ENCODE peak calls at places on chromosomes 11 and 22, in five cellular contexts. One of them, this sample, is unnamed.

GRCh38 chr11:115996808-115997188 is 492.6 kb upstream of the CADM1 start:
- DNase-seq in fibroblast of lung: no peak
- DNase-seq in H1: no peak
- DNase-seq in DND-41: no peak
- DNase-seq in PC-3: no peak
- DNase-seq in this sample: no peak

GRCh38 chr11:46122955-46123354 is 1.7 kb upstream of the PHF21A start:
- DNase-seq in H1: no peak
- DNase-seq in PC-3: peak
- DNase-seq in fibroblast of lung: peak
- DNase-seq in DND-41: no peak
- DNase-seq in this sample: no peak

GRCh38 chr11:77175869-77176539 is 48.0 kb downstream of the MYO7A start:
- DNase-seq in H1: no peak
- DNase-seq in PC-3: no peak
- DNase-seq in DND-41: no peak
- DNase-seq in fibroblast of lung: no peak
- DNase-seq in this sample: no peak

GRCh38 chr11:110989734-110990133 is 255.8 kb upstream of the POU2AF2 start:
- DNase-seq in H1: no peak
- DNase-seq in fibroblast of lung: peak
- DNase-seq in PC-3: no peak
- DNase-seq in DND-41: no peak
- DNase-seq in this sample: no peak

GRCh38 chr11:65489706-65490310 is 9.0 kb upstream of the MALAT1 start:
- DNase-seq in H1: no peak
- DNase-seq in PC-3: no peak
- DNase-seq in DND-41: no peak
- DNase-seq in fibroblast of lung: peak
- DNase-seq in this sample: peak

GRCh38 chr11:66011239-66011784 is 496 bp upstream of the CST6 start:
- DNase-seq in fibroblast of lung: no peak
- DNase-seq in DND-41: no peak
- DNase-seq in PC-3: peak
- DNase-seq in H1: no peak
- DNase-seq in this sample: no peak

GRCh38 chr11:1854949-1855885 is 2.3 kb downstream of the LSP1 start:
- DNase-seq in DND-41: no peak
- DNase-seq in fibroblast of lung: no peak
- DNase-seq in H1: no peak
- DNase-seq in PC-3: no peak
- DNase-seq in this sample: no peak

GRCh38 chr11:110086892-110087309 is 6.3 kb upstream of the ZC3H12C start:
- DNase-seq in DND-41: no peak
- DNase-seq in PC-3: peak
- DNase-seq in H1: no peak
- DNase-seq in fibroblast of lung: peak
- DNase-seq in this sample: no peak

GRCh38 chr11:36352919-36353318 is 56.8 kb downstream of the PRR5L start:
- DNase-seq in H1: no peak
- DNase-seq in PC-3: no peak
- DNase-seq in DND-41: peak
- DNase-seq in fibroblast of lung: no peak
- DNase-seq in this sample: no peak

GRCh38 chr22:47228767-47229166 is 466.3 kb downstream of the TBC1D22A start:
- DNase-seq in H1: no peak
- DNase-seq in PC-3: no peak
- DNase-seq in DND-41: no peak
- DNase-seq in fibroblast of lung: no peak
- DNase-seq in this sample: no peak

GRCh38 chr11:44229664-44230063 is 80.3 kb downstream of the ALX4 start:
- DNase-seq in PC-3: no peak
- DNase-seq in H1: no peak
- DNase-seq in fibroblast of lung: no peak
- DNase-seq in DND-41: no peak
- DNase-seq in this sample: no peak

GRCh38 chr11:2387266-2387982 is 10.3 kb downstream of the CD81 start:
- DNase-seq in H1: no peak
- DNase-seq in fibroblast of lung: peak
- DNase-seq in DND-41: no peak
- DNase-seq in PC-3: no peak
- DNase-seq in this sample: no peak

GRCh38 chr11:65204646-65205601 is 23.2 kb downstream of the CAPN1 start:
- DNase-seq in fibroblast of lung: peak
- DNase-seq in H1: no peak
- DNase-seq in DND-41: peak
- DNase-seq in PC-3: peak
- DNase-seq in this sample: peak

GRCh38 chr22:29451863-29452262 is 13.5 kb downstream of the RFPL1 start:
- DNase-seq in DND-41: no peak
- DNase-seq in PC-3: no peak
- DNase-seq in fibroblast of lung: no peak
- DNase-seq in H1: no peak
- DNase-seq in this sample: no peak

GRCh38 chr11:105911454-105911853 is 110.6 kb downstream of the MSANTD4 start:
- DNase-seq in fibroblast of lung: peak
- DNase-seq in PC-3: no peak
- DNase-seq in H1: no peak
- DNase-seq in DND-41: no peak
- DNase-seq in this sample: no peak

GRCh38 chr22:39910875-39911601 is 10.2 kb downstream of the GRAP2 start:
- DNase-seq in H1: no peak
- DNase-seq in DND-41: no peak
- DNase-seq in PC-3: no peak
- DNase-seq in fibroblast of lung: no peak
- DNase-seq in this sample: no peak

GRCh38 chr11:47248304-47248663 is 330 bp downstream of the ACP2 start:
- DNase-seq in DND-41: no peak
- DNase-seq in fibroblast of lung: no peak
- DNase-seq in H1: no peak
- DNase-seq in PC-3: no peak
- DNase-seq in this sample: no peak

GRCh38 chr11:2533642-2534115 is 88.9 kb downstream of the KCNQ1 start:
- DNase-seq in fibroblast of lung: peak
- DNase-seq in H1: peak
- DNase-seq in DND-41: peak
- DNase-seq in PC-3: peak
- DNase-seq in this sample: peak

GRCh38 chr22:19644314-19645223 is 69.7 kb upstream of the SEPTIN5 start:
- DNase-seq in H1: no peak
- DNase-seq in DND-41: no peak
- DNase-seq in fibroblast of lung: peak
- DNase-seq in PC-3: no peak
- DNase-seq in this sample: no peak

GRCh38 chr22:19641983-19642451 is 72.3 kb upstream of the SEPTIN5 start:
- DNase-seq in PC-3: no peak
- DNase-seq in DND-41: no peak
- DNase-seq in H1: no peak
- DNase-seq in fibroblast of lung: no peak
- DNase-seq in this sample: no peak

GRCh38 chr22:19645391-19645790 is 68.9 kb upstream of the SEPTIN5 start:
- DNase-seq in PC-3: no peak
- DNase-seq in DND-41: no peak
- DNase-seq in fibroblast of lung: no peak
- DNase-seq in H1: no peak
- DNase-seq in this sample: no peak

GRCh38 chr22:19645905-19646304 is 68.4 kb upstream of the SEPTIN5 start:
- DNase-seq in PC-3: no peak
- DNase-seq in H1: no peak
- DNase-seq in fibroblast of lung: no peak
- DNase-seq in DND-41: no peak
- DNase-seq in this sample: no peak

DNA sequence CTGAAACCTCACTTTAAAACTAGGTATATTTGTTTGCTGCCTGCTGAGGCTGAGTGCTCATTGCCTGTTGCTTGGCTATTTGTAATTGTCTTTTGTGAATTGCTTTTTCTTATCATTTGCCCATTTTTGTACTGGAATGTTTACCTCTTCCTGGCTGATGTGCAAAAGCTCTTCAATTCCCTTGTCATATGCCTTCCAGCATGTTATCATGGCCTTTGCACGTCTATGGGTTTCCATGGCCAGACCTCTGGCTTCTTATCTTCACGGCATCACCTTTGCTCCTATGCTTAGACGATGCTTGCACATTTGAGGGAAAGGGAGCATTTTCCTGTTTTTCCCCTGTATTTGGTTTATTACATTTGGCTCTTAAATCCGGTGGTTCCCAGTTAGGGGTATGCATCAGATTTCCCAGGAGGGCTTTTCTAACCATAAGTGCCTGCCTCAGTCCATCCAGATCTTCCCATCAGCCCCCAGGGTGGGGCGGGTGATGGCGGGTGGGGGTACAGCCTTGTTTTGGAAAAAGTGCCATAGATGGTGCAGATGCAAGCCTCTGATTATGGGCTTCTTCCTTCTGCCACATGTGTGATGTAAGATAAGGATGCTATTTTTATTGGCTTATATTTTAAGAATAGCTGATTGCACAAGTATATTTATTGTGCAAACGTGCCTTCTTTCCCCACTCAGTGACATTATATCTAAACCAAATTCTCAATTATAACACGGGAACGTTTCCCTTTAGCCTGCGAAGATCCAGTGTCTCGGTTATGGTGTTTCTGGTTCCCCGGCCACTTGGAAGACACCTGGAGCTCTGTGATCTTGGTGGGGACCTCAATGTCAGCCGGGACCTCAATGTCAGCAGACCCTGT is 70.6 kb upstream of the SEPTIN5 start:
- DNase-seq in PC-3: no peak
- DNase-seq in fibroblast of lung: peak
- DNase-seq in H1: no peak
- DNase-seq in DND-41: no peak
- DNase-seq in this sample: no peak
- TF ChIP-seq EZH2 in PC-3: no peak
- TF ChIP-seq EZH2 in fibroblast of lung: no peak
- TF ChIP-seq EZH2 in H1: no peak
- TF ChIP-seq EZH2 in DND-41: no peak
- TF ChIP-seq EZH2 in this sample: no peak

DNA sequence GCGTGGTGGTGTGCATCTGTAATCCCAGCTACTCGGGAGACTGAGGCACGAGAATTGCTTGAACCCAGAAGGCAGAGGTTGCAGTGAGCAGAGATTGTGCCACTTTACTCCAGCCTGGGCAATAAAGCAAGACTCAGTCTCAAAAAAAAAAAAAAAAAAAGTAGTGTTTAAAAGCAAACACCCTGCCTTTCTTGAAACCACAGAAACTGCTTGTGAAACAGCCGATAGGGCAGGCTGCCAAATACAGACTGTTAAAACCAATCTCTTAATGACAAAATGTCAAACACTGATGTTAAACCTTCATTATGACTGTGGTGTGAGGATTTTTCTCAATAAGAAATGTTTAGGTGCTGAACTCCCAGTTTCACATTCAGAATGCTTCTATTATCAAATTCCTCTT is 27.3 kb downstream of the MARK2 start:
- DNase-seq in PC-3: peak
- DNase-seq in H1: no peak
- DNase-seq in fibroblast of lung: peak
- DNase-seq in DND-41: peak
- DNase-seq in this sample: peak
- H3K27ac ChIP-seq in PC-3: no peak
- H3K27ac ChIP-seq in H1: no peak
- H3K27ac ChIP-seq in fibroblast of lung: no peak
- H3K27ac ChIP-seq in DND-41: no peak
- H3K27ac ChIP-seq in this sample: peak

DNA sequence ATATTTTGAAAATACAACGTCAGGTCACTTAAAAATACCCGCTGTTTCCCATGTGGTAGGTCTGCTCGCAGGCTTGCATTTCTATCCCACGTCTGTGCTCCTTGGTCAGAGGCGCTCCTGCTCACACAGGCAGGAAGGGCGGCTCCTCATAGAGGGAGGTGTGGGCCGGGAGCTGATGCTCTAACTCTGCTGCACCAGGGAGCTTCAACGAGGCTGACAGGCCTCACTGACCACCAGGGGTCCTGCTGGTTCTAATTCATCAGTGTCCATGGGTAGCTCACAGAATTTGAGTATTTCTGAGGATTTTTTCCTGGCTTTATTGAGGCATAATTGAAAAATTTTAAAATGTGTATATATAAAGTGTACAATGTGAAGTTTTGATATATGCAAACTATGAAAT is 68.5 kb downstream of the PIWIL3 start:
- DNase-seq in PC-3: no peak
- DNase-seq in DND-41: no peak
- DNase-seq in H1: no peak
- DNase-seq in fibroblast of lung: no peak
- DNase-seq in this sample: no peak
- TF ChIP-seq CTCF in PC-3: peak
- TF ChIP-seq CTCF in DND-41: no peak
- TF ChIP-seq CTCF in H1: peak
- TF ChIP-seq CTCF in fibroblast of lung: no peak
- TF ChIP-seq CTCF in this sample: peak

GRCh38 chr22:44336962-44337657 is 24.4 kb upstream of the SHISAL1 start:
- DNase-seq in H1: no peak
- DNase-seq in DND-41: no peak
- DNase-seq in fibroblast of lung: no peak
- DNase-seq in PC-3: no peak
- DNase-seq in this sample: no peak

GRCh38 chr22:44335066-44335839 is 22.5 kb upstream of the SHISAL1 start:
- DNase-seq in PC-3: no peak
- DNase-seq in DND-41: no peak
- DNase-seq in fibroblast of lung: no peak
- DNase-seq in H1: no peak
- DNase-seq in this sample: no peak

GRCh38 chr22:44337658-44338004 is 24.9 kb upstream of the SHISAL1 start:
- DNase-seq in fibroblast of lung: peak
- DNase-seq in H1: no peak
- DNase-seq in DND-41: no peak
- DNase-seq in PC-3: peak
- DNase-seq in this sample: peak

GRCh38 chr22:44333847-44334635 is 21.3 kb upstream of the SHISAL1 start:
- DNase-seq in PC-3: no peak
- DNase-seq in fibroblast of lung: no peak
- DNase-seq in H1: no peak
- DNase-seq in DND-41: no peak
- DNase-seq in this sample: no peak

DNA sequence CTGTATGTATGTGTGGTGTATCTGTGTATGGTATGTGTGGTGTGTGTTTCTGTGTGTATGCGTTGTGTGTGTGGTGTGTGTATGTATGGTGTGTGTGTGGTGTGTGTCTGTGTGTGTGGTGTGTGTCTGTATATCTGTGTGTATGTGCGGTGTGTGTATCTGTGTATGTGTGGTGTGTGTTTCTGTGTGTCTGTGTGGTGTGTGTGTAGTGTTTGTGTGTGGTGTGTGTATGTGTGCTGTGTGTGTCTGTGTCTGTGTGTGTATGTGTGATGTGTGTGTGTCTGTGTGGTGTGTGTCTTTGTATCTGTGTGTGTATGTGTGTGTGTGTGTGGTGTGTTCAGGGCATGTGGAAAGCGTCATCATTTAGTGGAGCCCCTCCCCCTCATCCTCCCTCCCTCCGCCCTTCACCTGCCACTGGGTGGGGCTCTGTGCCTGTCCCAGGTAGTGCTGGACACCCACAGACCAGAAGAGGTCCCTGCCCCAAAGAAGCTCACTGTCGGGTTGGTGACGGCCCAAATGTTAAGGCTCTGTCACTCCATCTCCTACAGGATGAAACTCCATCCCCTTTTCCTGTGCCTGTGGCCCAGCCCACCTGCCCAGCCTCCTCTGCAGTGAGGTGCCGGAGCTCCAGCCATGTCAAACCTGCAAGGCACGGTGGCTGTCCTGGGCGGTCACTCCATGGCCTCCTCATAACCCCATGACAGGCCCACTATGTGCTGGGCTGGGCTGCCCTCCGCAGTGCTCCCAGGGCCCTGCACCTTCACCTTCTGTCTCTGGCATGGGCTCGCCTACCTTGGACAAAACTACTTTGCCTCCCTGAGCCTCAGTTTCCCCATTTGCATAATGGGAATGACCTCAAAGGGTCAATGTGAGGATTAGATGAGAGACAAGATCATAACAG is 23.4 kb upstream of the SHISAL1 start:
- DNase-seq in PC-3: peak
- DNase-seq in DND-41: no peak
- DNase-seq in H1: no peak
- DNase-seq in fibroblast of lung: no peak
- DNase-seq in this sample: no peak
- TF ChIP-seq EZH2 in PC-3: no peak
- TF ChIP-seq EZH2 in DND-41: no peak
- TF ChIP-seq EZH2 in H1: no peak
- TF ChIP-seq EZH2 in fibroblast of lung: no peak
- TF ChIP-seq EZH2 in this sample: no peak

This sample was measured in A673.